ENCODE peak calls at places on chromosomes 11 and 22, in six cellular contexts. X is HuH-7.5; L is astrocyte of the spinal cord; K is hypothalamus; A is activated naive CD8-positive, alpha-beta T cell treated with anti-CD3 and anti-CD28 coated beads, Interleukin-2, amount 50 U/mL, for 24 hours; R is PC-3. M is an unnamed sample.

GRCh38 chr11:110772863-110773262 is 60.6 kb upstream of the ARHGAP20 start:
- DNase-seq in X (no peak), L (no peak), K (no peak), A (no peak), R (peak), M (no peak)

GRCh38 chr22:42907404-42908081 is 50.5 kb upstream of the ARFGAP3 start:
- DNase-seq in X (no peak), L (no peak), K (no peak), A (no peak), R (no peak), M (no peak)

GRCh38 chr22:41094036-41094435 is 1.6 kb downstream of the EP300 start:
- DNase-seq in X (peak), L (peak), K (no peak), A (no peak), R (peak), M (no peak)

GRCh38 chr22:19786264-19786585 is 25.6 kb downstream of the TBX1 start:
- DNase-seq in X (no peak), L (no peak), K (no peak), A (no peak), R (no peak), M (no peak)

GRCh38 chr22:27515091-27515523 is 286.4 kb downstream of the MN1 start:
- DNase-seq in X (no peak), L (peak), K (no peak), A (no peak), R (no peak), M (no peak)

GRCh38 chr11:446886-447285 is 3.2 kb upstream of the PTDSS2 start:
- DNase-seq in X (no peak), L (no peak), K (no peak), A (no peak), R (no peak), M (no peak)

GRCh38 chr22:26406118-26406517 is 22.9 kb upstream of the ASPHD2 start:
- DNase-seq in X (no peak), L (peak), K (no peak), A (no peak), R (peak), M (no peak)

GRCh38 chr22:46008291-46008690 is 31.3 kb upstream of the WNT7B start:
- DNase-seq in X (no peak), L (no peak), K (no peak), A (no peak), R (no peak), M (no peak)

GRCh38 chr11:103888541-103888951 is 147.9 kb upstream of the DDI1 start:
- DNase-seq in X (no peak), L (no peak), K (no peak), A (no peak), R (peak), M (no peak)

GRCh38 chr22:27885977-27886842 is 32.8 kb downstream of the PITPNB start:
- DNase-seq in X (no peak), L (peak), K (no peak), A (peak), R (peak), M (no peak)

GRCh38 chr11:31437742-31438435 is 68.2 kb downstream of the DNAJC24 start:
- DNase-seq in X (no peak), L (peak), K (no peak), A (no peak), R (peak), M (no peak)

GRCh38 chr11:117814766-117815261 is 9.7 kb downstream of the FXYD2 start:
- DNase-seq in X (no peak), L (peak), K (no peak), A (peak), R (no peak), M (no peak)

GRCh38 chr22:47540011-47540410 is 777.6 kb downstream of the TBC1D22A start:
- DNase-seq in X (no peak), L (no peak), K (no peak), A (no peak), R (no peak), M (no peak)

GRCh38 chr11:122042981-122043380 is 73.0 kb downstream of the BLID start:
- DNase-seq in X (no peak), L (no peak), K (no peak), A (no peak), R (no peak), M (no peak)

GRCh38 chr11:88174627-88175003 is 628 bp downstream of the RAB38 start:
- DNase-seq in X (no peak), L (peak), K (no peak), A (peak), R (peak), M (no peak)

GRCh38 chr11:11349870-11350325 is 3.2 kb downstream of the CSNK2A3 start:
- DNase-seq in X (no peak), L (peak), K (no peak), A (no peak), R (peak), M (no peak)